ENCODE peak calls at places on chromosomes 12 and 14, in four cellular contexts. T is iris pigment epithelial cell, Z is NCI-H345, I is fibroblast of pulmonary artery. W is an unnamed sample.

GRCh38 chr14:67464377-67464776 is 24.1 kb downstream of the TMEM229B start:
- DNase-seq in I (no peak), T (no peak), Z (no peak), W (no peak)

GRCh38 chr14:86954623-86955022 is 1038.4 kb downstream of the GALC start:
- DNase-seq in I (no peak), T (no peak), Z (no peak), W (no peak)

GRCh38 chr12:72081787-72082186 is 143.1 kb downstream of the TPH2 start:
- DNase-seq in I (peak; percentile 4), T (no peak), Z (no peak), W (no peak)

GRCh38 chr14:51020024-51020710 is 74.7 kb downstream of the TRIM9 start:
- DNase-seq in Z (no peak), I (no peak), T (no peak), W (peak; percentile 33)

GRCh38 chr12:13153180-13153579 is 43.3 kb upstream of the EMP1 start:
- DNase-seq in I (no peak), Z (no peak), T (no peak), W (no peak)

GRCh38 chr12:11888029-11888428 is 182.7 kb upstream of the BCL2L14 start:
- DNase-seq in T (no peak), I (no peak), Z (no peak), W (no peak)

GRCh38 chr12:110176745-110177144 is 52.6 kb downstream of the IFT81 start:
- DNase-seq in Z (peak; percentile 0), T (peak; percentile 66), I (peak; percentile 50), W (peak; percentile 44)

GRCh38 chr14:103099733-103100280 is 5.3 kb downstream of the EXOC3L4 start:
- DNase-seq in Z (no peak), I (no peak), T (no peak), W (no peak)

GRCh38 chr14:97655169-97655948 is 858.2 kb downstream of the VRK1 start:
- DNase-seq in I (no peak), T (no peak), Z (no peak), W (no peak)

GRCh38 chr12:108611884-108612415 is 14.1 kb upstream of the TMEM119 start:
- DNase-seq in I (peak; percentile 56), Z (no peak), T (peak; percentile 69), W (peak; percentile 91)

GRCh38 chr14:77032483-77032853 is 4.0 kb upstream of the IRF2BPL start:
- DNase-seq in T (no peak), I (no peak), Z (no peak), W (no peak)

GRCh38 chr12:101925352-101925751 is 48.0 kb downstream of the DRAM1 start:
- DNase-seq in I (peak; percentile 99), T (peak; percentile 99), Z (no peak), W (peak; percentile 86)

GRCh38 chr12:132986885-132987225 is 688 bp downstream of the ZNF26 start:
- DNase-seq in Z (no peak), T (peak; percentile 62), I (peak; percentile 22), W (peak; percentile 12)

GRCh38 chr12:25083211-25083610 is 111.7 kb downstream of the DNAI7 start:
- DNase-seq in Z (no peak), T (peak; percentile 8), I (peak; percentile 47), W (no peak)